ENCODE peak calls at places on chromosomes 13 and 19, in nine cellular contexts. X, O, L, D, M, R, E, N and U are unnamed samples. For H3K4me1, the result is how much of the 10 kb centered on the place peaks cover.

GRCh38 chr19:56966697-56967299 is 126.3 kb upstream of the PEG3 start:
- DNase-seq in D (no peak), M (no peak), E (no peak), R (no peak), O (no peak), N (no peak), X (no peak), L (no peak), U (no peak)

GRCh38 chr13:73715114-73715909 is 418.9 kb downstream of the KLF12 start:
- DNase-seq in N (no peak), L (no peak), R (no peak), E (no peak), D (no peak), O (no peak), X (no peak), M (peak), U (no peak)

GRCh38 chr19:44869728-44870470 is 21.2 kb upstream of the TOMM40 start:
- DNase-seq in E (no peak), O (no peak), D (no peak), M (no peak), R (peak), X (peak), L (peak), N (peak), U (peak)

GRCh38 chr19:32750441-32751055 is 31.0 kb downstream of the TDRD12 start:
- DNase-seq in E (no peak), O (no peak), R (no peak), M (no peak), X (no peak), N (no peak), L (peak), D (no peak), U (no peak)

GRCh38 chr13:113187263-113187669 is 21.2 kb downstream of the PCID2 start:
- DNase-seq in X (peak), L (peak), R (peak), E (peak), N (peak), M (peak), O (peak), D (no peak), U (no peak)

GRCh38 chr19:5103061-5103701 is 134.3 kb downstream of the KDM4B start:
- DNase-seq in M (no peak), L (peak), X (no peak), R (peak), D (peak), N (peak), O (peak), E (no peak), U (peak)

GRCh38 chr13:22487932-22488331 is 692.8 kb upstream of the SGCG start:
- DNase-seq in X (no peak), E (no peak), N (no peak), M (no peak), D (no peak), O (no peak), R (no peak), L (peak), U (no peak)

GRCh38 chr19:14476663-14477401 is 1.7 kb upstream of the PTGER1 start:
- DNase-seq in L (peak), M (no peak), D (no peak), R (peak), X (peak), E (peak), N (peak), O (no peak), U (no peak)

GRCh38 chr13:94481966-94482365 is 2.5 kb upstream of the DCT start:
- DNase-seq in D (no peak), X (no peak), L (peak), M (peak), E (peak), O (no peak), N (no peak), R (peak), U (no peak)

GRCh38 chr19:44626067-44626624 is 12.8 kb downstream of the IGSF23 start:
- DNase-seq in N (no peak), M (peak), X (no peak), O (no peak), E (peak), L (peak), R (peak), D (no peak), U (no peak)

GRCh38 chr19:35846038-35846668 is 6.2 kb downstream of the NPHS1 start:
- DNase-seq in E (peak), X (no peak), O (no peak), N (no peak), L (no peak), R (no peak), D (no peak), M (no peak), U (no peak)

GRCh38 chr19:54190942-54191670 is at the start of gene TSEN34:
- DNase-seq in D (peak), N (peak), X (peak), R (peak), M (no peak), O (peak), E (no peak), L (peak), U (peak)

GRCh38 chr19:54189020-54189667 is at the start of gene MBOAT7:
- DNase-seq in D (no peak), M (no peak), L (no peak), R (no peak), E (no peak), N (no peak), O (no peak), X (no peak), U (no peak)

GRCh38 chr19:54188224-54188871 is 1.0 kb downstream of the MBOAT7 start:
- DNase-seq in O (no peak), R (peak), N (no peak), X (peak), L (peak), E (peak), D (no peak), M (no peak), U (peak)

GRCh38 chr19:54190503-54190941 is 586 bp upstream of the TSEN34 start:
- DNase-seq in M (peak), X (peak), O (peak), R (peak), N (peak), E (peak), D (peak), L (peak), U (peak)

GRCh38 chr19:54189668-54190502 is 505 bp upstream of the MBOAT7 start:
- DNase-seq in L (peak), D (peak), E (peak), O (peak), R (peak), N (peak), M (peak), X (peak), U (peak)
- TF ChIP-seq CTCF in L (no peak), D (no peak), E (no peak), O (no peak), R (no peak), N (no peak), M (no peak), X (no peak), U (no peak)

DNA sequence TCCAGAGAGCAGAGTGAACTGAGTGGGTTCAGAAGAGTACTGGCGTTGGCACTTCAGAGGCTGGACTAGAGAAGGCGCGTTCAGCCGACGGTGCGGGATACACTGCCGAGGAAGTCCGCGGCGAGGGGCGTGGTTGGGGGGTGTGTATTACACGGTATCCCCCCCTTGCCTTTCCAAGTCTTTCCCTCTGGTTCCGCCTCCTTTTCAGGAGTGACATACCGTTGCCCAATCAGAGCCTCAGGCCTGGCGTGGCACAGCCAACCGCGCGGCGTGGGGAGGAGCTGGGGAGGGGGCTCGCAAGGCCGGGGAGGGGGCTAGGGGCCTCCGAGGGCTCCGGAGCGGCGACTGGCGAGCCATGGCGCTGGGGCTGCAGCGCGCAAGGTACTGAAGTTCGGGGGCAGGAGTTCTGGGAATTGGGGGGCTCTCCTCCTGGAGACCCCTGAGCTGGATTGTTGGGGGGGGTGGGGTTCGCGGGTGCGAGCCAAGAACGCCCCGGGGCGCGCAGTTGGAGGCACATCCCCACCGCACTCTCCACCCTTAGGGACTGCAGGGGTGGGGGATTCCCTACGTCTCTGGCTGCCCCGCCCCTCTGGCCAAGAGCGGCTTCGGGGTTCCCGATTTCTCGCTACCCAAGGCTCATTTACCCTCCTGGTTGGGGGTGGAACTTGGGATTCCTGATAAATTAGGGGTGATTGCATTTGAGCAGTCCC is at the start of gene HIF3A:
- DNase-seq in L (peak), X (peak), M (no peak), O (peak), R (no peak), N (peak), E (no peak), D (peak), U (peak)
- H3K4me1 ChIP-seq in L (under half), X (under half), M (under half), O (under half), R (under half), N (half or more), E (under half), D (under half), U (under half)

DNA sequence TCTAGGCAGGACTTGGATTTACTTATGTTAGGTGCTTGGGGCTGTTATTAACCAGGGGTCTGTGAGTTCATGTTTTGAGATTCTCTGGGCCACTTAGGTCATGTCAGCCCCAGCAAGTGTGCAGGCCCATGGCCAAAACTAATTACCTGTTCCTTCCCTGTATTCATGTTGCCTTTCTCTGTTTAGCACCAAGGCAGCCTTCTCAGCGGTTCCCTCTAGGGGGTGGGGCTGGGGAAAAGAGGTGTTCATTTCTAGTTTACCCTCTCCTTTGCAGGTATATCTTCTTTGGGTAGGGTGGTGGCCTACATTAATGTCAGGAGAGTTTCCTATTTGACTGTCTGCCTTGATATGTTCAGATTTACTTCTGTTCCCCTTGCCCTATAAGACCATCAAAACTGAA is 61.7 kb downstream of the PDS5B start:
- DNase-seq in N (no peak), D (no peak), O (no peak), R (no peak), E (no peak), L (no peak), X (peak), M (no peak), U (no peak)
- TF ChIP-seq CTCF in N (no peak), D (no peak), O (no peak), R (no peak), E (no peak), L (no peak), X (no peak), M (no peak), U (no peak)

GRCh38 chr19:13032837-13033236 is 37.6 kb downstream of the NFIX start:
- DNase-seq in D (no peak), R (no peak), M (no peak), L (no peak), O (no peak), X (no peak), N (no peak), E (no peak), U (no peak)
- H3K4me1 ChIP-seq in D (under half), R (half or more), M (under half), L (under half), O (half or more), X (under half), N (half or more), E (under half), U (under half)

DNA sequence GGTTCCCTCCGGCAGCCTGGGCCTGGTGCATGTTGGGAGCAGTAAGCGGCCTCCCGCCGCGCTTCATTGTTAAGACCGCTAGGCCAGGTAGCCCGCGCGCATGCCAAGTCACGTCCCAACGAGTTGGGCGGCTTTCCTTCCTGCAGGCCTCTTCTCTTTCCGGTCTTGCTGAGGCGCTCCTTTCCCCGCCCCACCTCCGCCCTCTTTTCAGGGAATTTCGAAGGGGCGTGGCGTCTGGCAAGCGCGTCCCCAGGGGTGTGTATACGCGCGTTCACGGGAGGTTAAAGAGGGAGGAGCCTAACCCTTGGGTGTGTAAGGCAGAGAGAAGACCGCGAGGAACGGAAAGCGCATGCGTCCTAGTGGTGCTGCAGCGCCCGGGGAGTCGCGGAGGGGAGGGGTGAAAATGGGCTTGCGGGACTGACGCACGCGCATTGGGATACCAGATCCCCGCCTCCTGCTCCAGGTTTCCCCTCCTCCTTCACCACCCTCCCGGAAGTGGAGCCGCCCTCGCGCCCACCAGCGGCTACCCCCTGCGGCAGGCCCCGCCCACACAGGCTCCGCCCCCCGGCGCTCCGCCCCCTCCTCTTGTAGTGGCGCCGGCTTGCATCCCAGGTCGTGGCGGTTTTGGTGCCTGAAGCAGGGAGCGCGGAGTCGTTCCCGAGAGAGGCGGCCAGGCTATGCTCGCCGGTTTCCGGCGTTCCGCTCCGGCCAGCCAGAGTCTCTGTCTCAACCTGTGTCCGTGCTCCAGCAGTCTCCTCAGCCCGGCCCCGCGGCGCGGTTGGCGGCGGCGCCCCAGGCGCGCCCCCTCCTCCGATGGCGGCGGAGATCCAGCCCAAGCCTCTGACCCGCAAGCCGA is at the start of gene WDFY2:
- DNase-seq in L (peak), R (peak), N (peak), O (peak), E (peak), M (peak), D (peak), X (peak), U (peak)
- TF ChIP-seq CTCF in L (no peak), R (no peak), N (no peak), O (peak), E (no peak), M (peak), D (no peak), X (peak), U (no peak)